ENCODE peak calls at places on chromosomes 2 and 18, in nine cellular contexts. H is fibroblast of lung, E is GM13977, Q is endothelial cell, C is hepatocyte, V is heart right ventricle, L is BJ, A is WERI-Rb-1, P is foreskin fibroblast. S is an unnamed sample.

GRCh38 chr2:149383340-149383739 is 53.0 kb downstream of the LYPD6 start:
- DNase-seq in Q (no peak), C (no peak), V (no peak), E (no peak), L (peak; percentile 79), A (no peak), H (peak; percentile 89), P (peak; percentile 89), S (peak; percentile 81)

GRCh38 chr2:31297751-31298150 is 63.8 kb downstream of the EHD3 start:
- DNase-seq in E (peak; percentile 18), Q (no peak), L (peak; percentile 46), V (no peak), C (no peak), H (peak; percentile 48), P (peak; percentile 62), A (peak; percentile 40), S (peak; percentile 90)

GRCh38 chr2:177572236-177572671 is 179.7 kb downstream of the AGPS start:
- DNase-seq in H (peak; percentile 68), L (no peak), P (peak; percentile 12), C (no peak), A (peak; percentile 19), Q (no peak), E (no peak), V (no peak), S (no peak)

GRCh38 chr18:25826823-25827617 is 263.4 kb downstream of the SS18 start:
- DNase-seq in E (no peak), H (peak; percentile 43), L (no peak), P (no peak), V (no peak), Q (no peak), A (no peak), C (no peak), S (no peak)

GRCh38 chr2:14132386-14132785 is 500.1 kb upstream of the LRATD1 start:
- DNase-seq in C (no peak), Q (no peak), L (no peak), H (no peak), P (no peak), A (no peak), E (no peak), V (no peak), S (no peak)

GRCh38 chr2:54611830-54612545 is 111.5 kb upstream of the EML6 start:
- DNase-seq in V (no peak), L (no peak), H (no peak), A (no peak), C (no peak), P (no peak), E (no peak), Q (no peak), S (no peak)

GRCh38 chr2:200600549-200601212 is 14.9 kb downstream of the AOX1 start:
- DNase-seq in L (no peak), E (no peak), V (no peak), Q (no peak), P (no peak), H (peak; percentile 66), C (no peak), A (no peak), S (peak; percentile 65)

GRCh38 chr2:63743976-63744331 is 97.7 kb upstream of the UGP2 start:
- DNase-seq in A (no peak), P (no peak), L (no peak), H (no peak), E (no peak), C (no peak), Q (no peak), V (no peak), S (no peak)

GRCh38 chr2:172196768-172197322 is 94.1 kb upstream of the DLX2 start:
- DNase-seq in C (peak; percentile 55), A (no peak), V (no peak), P (peak; percentile 40), L (no peak), H (peak; percentile 89), E (no peak), Q (no peak), S (peak; percentile 67)

GRCh38 chr18:61335737-61336555 is 2.7 kb downstream of the CDH20 start:
- DNase-seq in Q (no peak), A (no peak), E (no peak), C (no peak), V (no peak), L (no peak), H (peak; percentile 34), P (no peak), S (no peak)

GRCh38 chr2:36357506-36358316 is 2.1 kb downstream of the CRIM1 start:
- DNase-seq in C (peak; percentile 73), V (no peak), A (peak; percentile 51), L (no peak), P (peak; percentile 83), Q (peak; percentile 45), H (peak; percentile 85), E (peak; percentile 42), S (peak; percentile 76)

GRCh38 chr2:202135111-202135874 is 62.2 kb downstream of the KIAA2012 start:
- DNase-seq in E (no peak), H (peak; percentile 100), A (no peak), C (peak; percentile 78), L (peak; percentile 97), P (peak; percentile 98), Q (no peak), V (peak; percentile 77), S (peak; percentile 99)

GRCh38 chr2:71070294-71071025 is 2.0 kb downstream of the NAGK start:
- DNase-seq in A (peak; percentile 78), Q (no peak), V (no peak), H (peak; percentile 29), C (peak; percentile 47), E (peak; percentile 43), L (no peak), P (peak; percentile 21), S (peak; percentile 34)

GRCh38 chr2:173760553-173760952 is 204.6 kb downstream of the SP3 start:
- DNase-seq in A (no peak), L (no peak), V (no peak), E (no peak), C (no peak), P (no peak), H (peak; percentile 41), Q (no peak), S (no peak)

GRCh38 chr2:217886720-217887309 is 116.0 kb downstream of the TNS1 start:
- DNase-seq in C (peak; percentile 90), P (peak; percentile 47), E (peak; percentile 84), L (no peak), H (peak; percentile 64), Q (peak; percentile 83), V (peak; percentile 82), A (peak; percentile 79), S (peak; percentile 65)

GRCh38 chr2:45047301-45047700 is 38.0 kb upstream of the SIX2 start:
- DNase-seq in V (no peak), H (no peak), A (no peak), P (no peak), Q (no peak), E (no peak), L (no peak), C (no peak), S (no peak)

GRCh38 chr2:235641333-235641732 is 147.5 kb downstream of the AGAP1 start:
- DNase-seq in V (no peak), E (no peak), H (peak; percentile 63), A (no peak), Q (no peak), C (no peak), L (no peak), P (peak; percentile 53), S (no peak)

GRCh38 chr2:175111200-175111657 is 56.8 kb downstream of the ATF2 start:
- DNase-seq in L (peak; percentile 11), V (no peak), A (no peak), C (peak; percentile 41), P (peak; percentile 23), E (peak; percentile 43), H (peak; percentile 39), Q (no peak), S (peak; percentile 63)

GRCh38 chr2:72367530-72368225 is 220.0 kb upstream of the CYP26B1 start:
- DNase-seq in A (peak; percentile 43), P (peak; percentile 82), L (peak; percentile 30), C (peak; percentile 77), Q (no peak), E (no peak), V (peak; percentile 61), H (peak; percentile 85), S (peak; percentile 95)

GRCh38 chr2:138090330-138090729 is 126.1 kb downstream of the HNMT start:
- DNase-seq in L (no peak), P (peak; percentile 25), V (no peak), Q (peak; percentile 29), C (peak; percentile 21), H (no peak), A (no peak), E (peak; percentile 37), S (peak; percentile 41)
- TF ChIP-seq CTCF in L (peak; percentile 76), P (peak; percentile 74), V (no peak), Q (peak; percentile 27), C (peak; percentile 49), H (peak; percentile 80), A (peak; percentile 68), E (peak; percentile 45), S (peak; percentile 74)

DNA sequence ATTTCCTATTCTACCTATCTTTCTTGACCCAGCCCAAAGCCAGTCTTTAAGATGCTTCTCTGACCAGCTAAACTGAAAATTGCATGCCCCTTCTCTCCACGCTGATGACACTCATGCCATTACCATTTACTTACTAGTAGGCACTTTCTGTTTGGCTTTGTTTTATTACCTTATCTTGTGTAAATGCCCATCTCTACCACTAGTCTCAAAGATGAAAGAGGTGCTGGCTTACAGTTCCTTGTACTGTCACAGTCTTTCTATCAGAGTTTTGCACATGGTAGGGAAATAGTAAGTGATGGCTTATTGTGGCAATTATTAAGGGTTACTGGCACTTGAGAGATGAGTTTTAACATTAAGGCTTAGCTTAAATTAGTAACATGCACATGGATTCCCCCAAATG is 352.1 kb downstream of the RBM43 start:
- DNase-seq in E (no peak), P (no peak), C (no peak), A (no peak), H (no peak), L (no peak), Q (no peak), V (no peak), S (no peak)
- TF ChIP-seq CTCF in E (no peak), P (no peak), C (peak; percentile 9), A (no peak), H (no peak), L (no peak), Q (peak; percentile 38), V (no peak), S (peak; percentile 59)

GRCh38 chr18:3367491-3368091 is 82.4 kb upstream of the TGIF1 start:
- DNase-seq in L (peak; percentile 67), E (no peak), P (no peak), A (no peak), H (peak; percentile 81), Q (no peak), V (no peak), C (no peak), S (no peak)
- TF ChIP-seq CTCF in L (no peak), E (no peak), P (no peak), A (no peak), H (no peak), Q (no peak), V (no peak), C (no peak), S (no peak)

DNA sequence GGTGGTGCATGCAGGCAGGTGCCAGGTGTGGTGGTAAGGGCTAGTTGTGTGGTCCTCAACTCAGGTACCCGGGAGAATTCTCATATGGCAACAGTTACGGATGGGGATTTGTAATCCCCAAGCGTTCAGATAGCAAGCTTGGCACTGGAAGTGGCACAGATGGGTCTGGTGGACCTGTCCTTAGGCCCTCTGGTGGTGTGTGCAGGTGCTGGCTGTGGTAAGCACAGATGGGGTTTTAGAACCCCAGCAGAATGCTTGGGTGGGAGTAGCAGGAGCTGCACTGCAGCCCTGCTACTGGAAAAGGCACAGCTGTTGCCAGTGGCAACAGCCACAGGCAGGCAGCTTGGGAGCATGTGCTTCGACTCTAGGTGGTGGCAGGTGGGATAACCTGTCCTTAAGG is 948.2 kb upstream of the FAM98A start:
- DNase-seq in L (no peak), P (no peak), C (no peak), Q (no peak), H (no peak), E (no peak), A (no peak), V (no peak), S (no peak)
- TF ChIP-seq CTCF in L (no peak), P (no peak), C (no peak), Q (no peak), H (no peak), E (no peak), A (peak; percentile 33), V (no peak), S (no peak)

S was measured in HFFc6.